ENCODE peak calls at places on chromosomes 11 and 22, in five cellular contexts. One of them, this sample, is unnamed.

GRCh38 chr22:42350373-42350772 is 79.9 kb upstream of the TCF20 start:
- DNase-seq in NCI-H345: no peak
- DNase-seq in RPMI8226: no peak
- DNase-seq in epithelial cell of proximal tubule: no peak
- DNase-seq in NCI-H1930: no peak
- DNase-seq in this sample: no peak

GRCh38 chr11:125371451-125371935 is 124.6 kb downstream of the FEZ1 start:
- DNase-seq in NCI-H345: no peak
- DNase-seq in RPMI8226: peak
- DNase-seq in epithelial cell of proximal tubule: no peak
- DNase-seq in NCI-H1930: no peak
- DNase-seq in this sample: no peak

GRCh38 chr11:117866526-117866925 is 9.9 kb downstream of the FXYD6 start:
- DNase-seq in NCI-H345: no peak
- DNase-seq in RPMI8226: no peak
- DNase-seq in epithelial cell of proximal tubule: no peak
- DNase-seq in NCI-H1930: no peak
- DNase-seq in this sample: no peak

GRCh38 chr11:128886401-128887119 is 4.6 kb upstream of the KCNJ5 start:
- DNase-seq in NCI-H345: peak
- DNase-seq in RPMI8226: peak
- DNase-seq in epithelial cell of proximal tubule: no peak
- DNase-seq in NCI-H1930: no peak
- DNase-seq in this sample: no peak

GRCh38 chr22:47168441-47168840 is 406.0 kb downstream of the TBC1D22A start:
- DNase-seq in NCI-H345: no peak
- DNase-seq in RPMI8226: no peak
- DNase-seq in epithelial cell of proximal tubule: no peak
- DNase-seq in NCI-H1930: no peak
- DNase-seq in this sample: no peak

GRCh38 chr11:2933376-2934056 is 4.3 kb upstream of the PHLDA2 start:
- DNase-seq in NCI-H345: no peak
- DNase-seq in RPMI8226: peak
- DNase-seq in epithelial cell of proximal tubule: no peak
- DNase-seq in NCI-H1930: no peak
- DNase-seq in this sample: no peak

GRCh38 chr22:29040385-29041275 is 21.0 kb downstream of the C22orf31 start:
- DNase-seq in NCI-H345: peak
- DNase-seq in RPMI8226: peak
- DNase-seq in epithelial cell of proximal tubule: peak
- DNase-seq in NCI-H1930: peak
- DNase-seq in this sample: peak

GRCh38 chr11:4559527-4560440 is 14.8 kb downstream of the OR52M1 start:
- DNase-seq in NCI-H345: no peak
- DNase-seq in RPMI8226: no peak
- DNase-seq in epithelial cell of proximal tubule: no peak
- DNase-seq in NCI-H1930: no peak
- DNase-seq in this sample: no peak

GRCh38 chr11:83978942-83979341 is 692.8 kb upstream of the CCDC90B start:
- DNase-seq in NCI-H345: no peak
- DNase-seq in RPMI8226: no peak
- DNase-seq in epithelial cell of proximal tubule: no peak
- DNase-seq in NCI-H1930: no peak
- DNase-seq in this sample: no peak

GRCh38 chr22:36379593-36380361 is 8.0 kb downstream of the MYH9 start:
- DNase-seq in NCI-H345: no peak
- DNase-seq in RPMI8226: no peak
- DNase-seq in epithelial cell of proximal tubule: no peak
- DNase-seq in NCI-H1930: no peak
- DNase-seq in this sample: no peak

GRCh38 chr11:28842716-28843115 is 734.5 kb downstream of the METTL15 start:
- DNase-seq in NCI-H345: no peak
- DNase-seq in RPMI8226: no peak
- DNase-seq in epithelial cell of proximal tubule: no peak
- DNase-seq in NCI-H1930: no peak
- DNase-seq in this sample: no peak

GRCh38 chr11:8826145-8826786 is 84.7 kb upstream of the AKIP1 start:
- DNase-seq in NCI-H345: no peak
- DNase-seq in RPMI8226: no peak
- DNase-seq in epithelial cell of proximal tubule: no peak
- DNase-seq in NCI-H1930: no peak
- DNase-seq in this sample: no peak

GRCh38 chr22:25030636-25031035 is 78.1 kb downstream of the KIAA1671 start:
- DNase-seq in NCI-H345: no peak
- DNase-seq in RPMI8226: no peak
- DNase-seq in epithelial cell of proximal tubule: no peak
- DNase-seq in NCI-H1930: no peak
- DNase-seq in this sample: no peak

GRCh38 chr11:6531267-6531752 is 34.2 kb downstream of the DNHD1 start:
- DNase-seq in NCI-H345: peak
- DNase-seq in RPMI8226: peak
- DNase-seq in epithelial cell of proximal tubule: no peak
- DNase-seq in NCI-H1930: peak
- DNase-seq in this sample: no peak

This sample was measured in NCI-H774.